ENCODE peak calls at places on chromosomes 3 and 15, in four cellular contexts. S is kidney, Q is HCT116, O is fibroblast of lung. R is an unnamed sample. For H3K4me1, the result is how much of the 10 kb centered on the place peaks cover.

GRCh38 chr3:15420871-15421270 is 6.5 kb downstream of the METTL6 start:
- DNase-seq in S (no peak), Q (no peak), O (peak), R (no peak)

GRCh38 chr3:155743616-155744015 is 1.3 kb downstream of the PLCH1 start:
- DNase-seq in S (no peak), Q (no peak), O (no peak), R (no peak)

GRCh38 chr3:127555108-127555507 is 35.4 kb downstream of the TPRA1 start:
- DNase-seq in S (no peak), Q (no peak), O (no peak), R (no peak)

GRCh38 chr15:69395460-69395859 is 18.7 kb upstream of the KIF23 start:
- DNase-seq in S (no peak), Q (no peak), O (no peak), R (no peak)

GRCh38 chr3:184786271-184787010 is 25.5 kb upstream of the VPS8 start:
- DNase-seq in S (no peak), Q (no peak), O (peak), R (no peak)

GRCh38 chr3:65245133-65246076 is 557.6 kb upstream of the ADAMTS9 start:
- DNase-seq in S (no peak), Q (no peak), O (peak), R (no peak)

GRCh38 chr3:183460059-183461052 is 31.9 kb upstream of the MCF2L2 start:
- DNase-seq in S (no peak), Q (no peak), O (peak), R (no peak)

GRCh38 chr3:42043116-42043796 is 47.9 kb upstream of the TRAK1 start:
- DNase-seq in S (no peak), Q (no peak), O (peak), R (peak)

GRCh38 chr15:89845305-89845893 is 30.7 kb upstream of the ANPEP start:
- DNase-seq in S (no peak), Q (peak), O (peak), R (no peak)

GRCh38 chr3:100105536-100105935 is 8.8 kb downstream of the FILIP1L start:
- DNase-seq in S (no peak), Q (no peak), O (peak), R (no peak)

GRCh38 chr3:112889357-112889756 is 42.7 kb upstream of the CD200R1L start:
- DNase-seq in S (no peak), Q (no peak), O (peak), R (peak)

GRCh38 chr15:52227456-52227855 is 36.3 kb upstream of the GNB5 start:
- DNase-seq in S (peak), Q (peak), O (peak), R (peak)

GRCh38 chr3:148707596-148708386 is 10.1 kb downstream of the AGTR1 start:
- DNase-seq in S (no peak), Q (no peak), O (peak), R (no peak)

GRCh38 chr3:115146032-115146417 is 1.1 kb downstream of the ZBTB20 start:
- DNase-seq in S (no peak), Q (peak), O (peak), R (peak)

GRCh38 chr3:90010341-90010740 is 902.9 kb downstream of the EPHA3 start:
- DNase-seq in S (no peak), Q (no peak), O (peak), R (no peak)

GRCh38 chr15:26037369-26037768 is 174.2 kb upstream of the ATP10A start:
- DNase-seq in S (no peak), Q (no peak), O (no peak), R (no peak)

GRCh38 chr15:83016906-83017305 is 5.5 kb upstream of the C15orf40 start:
- DNase-seq in S (no peak), Q (no peak), O (no peak), R (no peak)

GRCh38 chr3:185824051-185824466 is 783 bp downstream of the IGF2BP2 start:
- DNase-seq in S (peak), Q (no peak), O (no peak), R (peak)

GRCh38 chr3:161395115-161395514 is 23.8 kb upstream of the SPTSSB start:
- DNase-seq in S (no peak), Q (no peak), O (no peak), R (no peak)

GRCh38 chr3:49845694-49846093 is 10.7 kb downstream of the TRAIP start:
- DNase-seq in S (no peak), Q (no peak), O (no peak), R (no peak)

GRCh38 chr15:50134524-50135024 is 15.5 kb upstream of the ATP8B4 start:
- DNase-seq in S (no peak), Q (no peak), O (peak), R (no peak)

DNA sequence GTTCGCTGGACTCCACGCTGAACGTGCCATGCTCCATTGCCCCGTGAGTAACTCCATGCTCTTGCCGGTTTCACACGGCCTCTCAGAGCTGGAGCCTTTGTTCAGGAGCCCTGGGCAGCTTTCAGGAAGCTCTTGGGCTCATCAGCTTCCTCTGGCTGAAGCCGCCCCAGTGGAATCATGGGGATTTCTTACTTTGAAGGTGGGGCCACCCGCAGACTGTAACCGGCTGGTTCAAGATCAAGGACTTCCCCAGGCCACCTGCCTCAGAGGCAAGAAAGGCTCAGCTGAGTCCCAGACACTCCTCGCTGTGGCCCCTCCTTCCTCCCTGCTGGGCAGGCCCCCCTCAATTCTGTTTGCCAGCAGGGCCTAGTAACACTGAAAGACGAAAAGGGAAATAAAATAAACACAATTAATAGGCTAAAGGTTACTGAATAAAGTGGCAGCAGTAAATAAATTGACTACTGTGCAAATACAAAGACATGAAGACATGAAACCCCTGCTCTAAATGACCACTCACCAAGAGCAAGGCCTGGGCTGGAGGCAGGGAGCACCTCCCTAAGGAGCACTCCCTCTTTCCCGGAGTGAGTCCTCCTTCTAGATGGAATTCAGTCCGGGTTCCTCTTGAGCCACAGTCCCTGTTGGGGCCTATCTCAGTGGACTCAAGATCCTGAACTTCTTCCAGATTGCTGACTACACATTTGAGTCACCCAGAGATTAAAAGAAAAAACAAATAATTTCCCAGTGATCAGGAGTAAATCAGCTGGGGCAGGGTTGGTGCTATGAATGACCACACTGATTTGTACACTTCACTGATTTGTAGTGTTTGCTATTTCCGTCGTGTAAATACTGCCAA is 51.0 kb downstream of the ZDHHC19 start:
- DNase-seq in S (peak), Q (no peak), O (peak), R (peak)
- H3K9ac ChIP-seq in S (peak), Q (no peak), O (no peak), R (no peak)

DNA sequence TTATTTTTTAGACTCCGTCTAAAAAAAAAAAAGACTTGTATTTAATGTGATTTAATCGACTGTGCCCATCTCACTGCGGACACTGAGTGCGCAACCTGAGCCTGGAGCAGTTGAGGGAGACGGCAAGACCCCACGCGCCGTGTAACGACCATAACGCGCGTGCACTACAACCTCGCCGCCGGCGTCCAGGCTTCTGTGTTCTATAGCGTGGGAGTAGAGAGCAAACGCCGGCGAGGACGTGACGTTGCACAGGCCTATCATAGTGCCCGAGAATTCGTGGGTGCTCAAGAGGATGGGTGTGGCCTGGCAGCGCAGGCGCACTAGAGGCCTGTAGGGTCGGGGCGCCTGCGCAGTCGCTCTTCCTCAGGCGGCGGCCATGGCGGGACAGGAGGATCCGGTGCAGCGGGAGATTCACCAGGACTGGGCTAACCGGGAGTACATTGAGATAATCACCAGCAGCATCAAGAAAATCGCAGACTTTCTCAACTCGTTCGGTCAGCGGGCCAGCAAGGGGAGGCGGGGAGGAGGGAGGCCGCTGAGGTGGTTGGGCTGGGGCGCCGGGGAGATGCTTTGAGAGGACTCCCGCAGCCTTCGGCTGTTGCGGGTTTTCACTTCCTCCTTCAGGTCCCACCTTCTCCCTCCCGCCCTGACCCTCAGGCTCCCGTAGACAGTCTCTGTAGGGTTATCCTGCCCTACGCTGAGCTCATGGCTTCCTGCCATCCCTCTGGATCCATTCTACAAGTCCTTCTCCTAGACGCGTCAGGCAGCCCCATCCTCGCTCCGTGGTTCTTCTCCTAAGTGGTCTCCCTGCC is at the start of gene BRK1:
- DNase-seq in S (peak), Q (peak), O (peak), R (peak)
- TF ChIP-seq CTCF in S (peak), Q (no peak), O (no peak), R (no peak)

GRCh38 chr3:123743121-123743520 is 141.0 kb downstream of the MYLK start:
- DNase-seq in S (no peak), Q (no peak), O (peak), R (no peak)
- H3K4me1 ChIP-seq in S (under half), Q (under half), O (under half), R (under half)

GRCh38 chr3:101781166-101781565 is 2.2 kb downstream of the NXPE3 start:
- DNase-seq in S (no peak), Q (no peak), O (no peak), R (no peak)
- H3K9ac ChIP-seq in S (no peak), Q (no peak), O (no peak), R (no peak)